ENCODE peak calls at places on chromosomes 4 and X, in five cellular contexts. I, V, H, R and Y are unnamed samples.

GRCh38 chr4:185203380-185204237 is at the start of gene CFAP97:
- DNase-seq in I (peak), V (peak), H (peak), R (peak), Y (no peak)

GRCh38 chrX:45524805-45525204 is 324.1 kb upstream of the DIPK2B start:
- DNase-seq in I (no peak), V (no peak), H (no peak), R (no peak), Y (no peak)

GRCh38 chr4:730511-730910 is 24.9 kb downstream of the PCGF3 start:
- DNase-seq in I (no peak), V (no peak), H (no peak), R (no peak), Y (no peak)

GRCh38 chr4:97457253-97457652 is 686.0 kb downstream of the STPG2 start:
- DNase-seq in I (no peak), V (no peak), H (no peak), R (no peak), Y (no peak)

GRCh38 chr4:183098080-183098722 is 856 bp upstream of the WWC2 start:
- DNase-seq in I (peak), V (peak), H (peak), R (no peak), Y (peak)

GRCh38 chr4:37895271-37895670 is 4.4 kb downstream of the TBC1D1 start:
- DNase-seq in I (no peak), V (no peak), H (no peak), R (no peak), Y (no peak)

GRCh38 chrX:75887833-75888232 is 102.8 kb upstream of the MAGEE2 start:
- DNase-seq in I (no peak), V (no peak), H (no peak), R (no peak), Y (no peak)

GRCh38 chr4:6326312-6327060 is 56.8 kb downstream of the WFS1 start:
- DNase-seq in I (no peak), V (no peak), H (no peak), R (no peak), Y (no peak)

GRCh38 chr4:6308890-6309643 is 39.4 kb downstream of the WFS1 start:
- DNase-seq in I (no peak), V (no peak), H (no peak), R (no peak), Y (no peak)

GRCh38 chr4:47703008-47703407 is 134.9 kb downstream of the CORIN start:
- DNase-seq in I (no peak), V (no peak), H (no peak), R (no peak), Y (no peak)

GRCh38 chr4:139668036-139668435 is 2.4 kb downstream of the MGST2 start:
- DNase-seq in I (no peak), V (no peak), H (no peak), R (no peak), Y (no peak)

GRCh38 chrX:129783176-129783776 is 3.5 kb downstream of the SASH3 start:
- DNase-seq in I (no peak), V (no peak), H (peak), R (no peak), Y (no peak)

GRCh38 chr4:139922625-139923024 is 231.4 kb downstream of the MAML3 start:
- DNase-seq in I (peak), V (no peak), H (no peak), R (no peak), Y (peak)

GRCh38 chr4:20684852-20685763 is 15.2 kb upstream of the PACRGL start:
- DNase-seq in I (no peak), V (no peak), H (no peak), R (no peak), Y (no peak)

GRCh38 chr4:7655549-7656243 is 221.0 kb upstream of the PSAPL1 start:
- DNase-seq in I (no peak), V (no peak), H (no peak), R (no peak), Y (no peak)

GRCh38 chr4:72896515-72896914 is 173.0 kb downstream of the COX18 start:
- DNase-seq in I (no peak), V (no peak), H (no peak), R (no peak), Y (no peak)

GRCh38 chrX:42392846-42393245 is 385.1 kb downstream of the PPP1R2C start:
- DNase-seq in I (no peak), V (no peak), H (no peak), R (no peak), Y (no peak)

GRCh38 chr4:26885912-26886274 is 25.3 kb downstream of the STIM2 start:
- DNase-seq in I (no peak), V (no peak), H (no peak), R (no peak), Y (no peak)

GRCh38 chr4:7421356-7422097 is 13.2 kb downstream of the PSAPL1 start:
- DNase-seq in I (no peak), V (peak), H (peak), R (no peak), Y (no peak)

GRCh38 chrX:17769701-17770269 is 32.5 kb downstream of the SCML1 start:
- DNase-seq in I (no peak), V (no peak), H (no peak), R (no peak), Y (no peak)

GRCh38 chr4:77220841-77221613 is 64.0 kb downstream of the CCNG2 start:
- DNase-seq in I (peak), V (peak), H (no peak), R (no peak), Y (no peak)

GRCh38 chrX:12137982-12138365 is 299 bp upstream of the FRMPD4 start:
- DNase-seq in I (no peak), V (no peak), H (no peak), R (no peak), Y (no peak)

GRCh38 chr4:12399781-12400180 is 971.1 kb upstream of the HS3ST1 start:
- DNase-seq in I (no peak), V (no peak), H (no peak), R (no peak), Y (no peak)

GRCh38 chrX:152915541-152916241 is 17.8 kb downstream of the ZNF185 start:
- DNase-seq in I (no peak), V (no peak), H (no peak), R (peak), Y (peak)

GRCh38 chr4:152536545-152537182 is 772 bp upstream of the FBXW7 start:
- DNase-seq in I (peak), V (no peak), H (no peak), R (peak), Y (no peak)

GRCh38 chr4:30912098-30912719 is 192.0 kb downstream of the PCDH7 start:
- DNase-seq in I (no peak), V (no peak), H (no peak), R (no peak), Y (no peak)

GRCh38 chr4:76897522-76898384 is at the start of gene SOWAHB:
- DNase-seq in I (no peak), V (no peak), H (no peak), R (peak), Y (no peak)

GRCh38 chr4:70280567-70280966 is 38.2 kb downstream of the CSN3 start:
- DNase-seq in I (no peak), V (no peak), H (no peak), R (no peak), Y (no peak)

GRCh38 chr4:71379126-71379525 is 40.3 kb downstream of the SLC4A4 start:
- DNase-seq in I (no peak), V (no peak), H (no peak), R (no peak), Y (no peak)

GRCh38 chr4:1399508-1400190 is 6.6 kb downstream of the NKX1-1 start:
- DNase-seq in I (no peak), V (peak), H (peak), R (no peak), Y (no peak)

GRCh38 chr4:3706565-3707422 is 59.4 kb upstream of the ADRA2C start:
- DNase-seq in I (no peak), V (no peak), H (no peak), R (no peak), Y (no peak)

GRCh38 chrX:2965965-2966364 is 36.8 kb upstream of the ARSD start:
- DNase-seq in I (no peak), V (no peak), H (no peak), R (no peak), Y (no peak)

GRCh38 chr4:143188325-143189088 is 3.8 kb downstream of the USP38 start:
- DNase-seq in I (no peak), V (no peak), H (no peak), R (no peak), Y (no peak)

GRCh38 chrX:46665232-46666162 is 91.9 kb downstream of the CHST7 start:
- DNase-seq in I (no peak), V (no peak), H (no peak), R (no peak), Y (no peak)

GRCh38 chrX:65017464-65017863 is 41.2 kb upstream of the ZC4H2 start:
- DNase-seq in I (no peak), V (no peak), H (no peak), R (no peak), Y (no peak)

GRCh38 chr4:55372259-55372658 is 23.5 kb upstream of the TMEM165 start:
- DNase-seq in I (no peak), V (no peak), H (no peak), R (no peak), Y (no peak)

GRCh38 chr4:165079476-165079875 is 25.8 kb downstream of the TRIM75 start:
- DNase-seq in I (peak), V (no peak), H (no peak), R (no peak), Y (no peak)

GRCh38 chr4:151296227-151296626 is 19.3 kb downstream of the PRSS48 start:
- DNase-seq in I (no peak), V (no peak), H (no peak), R (no peak), Y (no peak)

GRCh38 chr4:151292038-151292437 is 15.1 kb downstream of the PRSS48 start:
- DNase-seq in I (no peak), V (no peak), H (no peak), R (no peak), Y (no peak)

GRCh38 chr4:151294833-151295496 is 18.0 kb downstream of the PRSS48 start:
- DNase-seq in I (no peak), V (no peak), H (no peak), R (no peak), Y (no peak)

GRCh38 chr4:151287409-151287808 is 10.4 kb downstream of the PRSS48 start:
- DNase-seq in I (no peak), V (no peak), H (no peak), R (no peak), Y (no peak)

DNA sequence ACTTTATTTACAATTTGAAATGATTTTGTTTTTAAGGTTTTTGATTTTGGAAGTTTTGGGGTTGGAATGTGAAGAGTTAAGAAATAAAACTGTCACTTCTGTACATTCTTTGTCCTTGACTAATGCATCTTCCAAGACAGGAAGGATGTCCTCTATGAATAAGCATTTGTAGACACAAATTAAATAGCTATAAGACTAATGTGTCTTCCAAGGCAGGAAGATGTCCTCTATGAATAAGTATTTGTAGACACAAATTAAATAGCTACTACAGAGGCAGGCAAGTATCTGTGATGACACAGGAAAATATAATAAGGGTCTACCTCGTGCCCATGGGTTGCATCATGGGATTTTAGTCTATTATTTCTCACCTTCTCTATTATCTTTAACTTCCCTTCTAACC is 14.5 kb downstream of the PRSS48 start:
- DNase-seq in I (no peak), V (no peak), H (no peak), R (no peak), Y (no peak)
- TF ChIP-seq POLR2A in I (no peak), V (no peak), H (no peak), R (no peak), Y (no peak)

DNA sequence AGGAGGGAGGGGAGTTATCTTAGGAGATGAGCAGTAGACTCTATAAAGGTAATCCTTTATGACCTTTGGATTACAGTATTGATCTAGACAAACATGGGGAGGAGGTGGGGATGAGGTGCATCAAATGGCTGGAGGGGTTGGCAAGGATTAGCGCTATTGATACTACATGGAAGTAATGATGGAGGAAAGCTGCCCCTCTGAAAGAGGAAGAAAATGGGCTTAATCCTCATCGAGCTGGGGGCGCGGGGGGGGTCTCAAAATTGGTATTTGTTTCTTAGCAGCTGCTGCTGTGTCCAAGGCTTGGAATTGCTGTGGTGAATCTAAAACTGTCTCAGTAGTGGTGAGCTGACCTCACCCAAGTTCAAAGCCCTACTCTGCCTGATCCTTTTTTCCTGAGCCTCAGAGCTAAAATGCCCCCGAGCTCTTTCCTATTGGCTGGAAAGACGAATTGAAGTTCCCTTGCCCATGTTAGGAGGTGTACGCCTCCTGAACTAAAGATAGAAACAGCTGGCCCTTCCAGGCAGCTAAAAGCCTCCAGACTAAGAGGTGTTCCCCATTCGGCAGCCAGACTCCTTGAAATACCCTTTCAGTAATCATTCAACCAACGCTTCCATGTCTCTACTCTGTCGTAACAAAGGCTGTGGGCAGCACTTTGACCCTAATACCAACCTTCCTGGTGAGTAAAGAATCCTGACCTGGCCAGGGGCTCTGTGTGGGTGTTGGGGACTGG is at the start of gene ITGB1BP2:
- DNase-seq in I (peak), V (peak), H (peak), R (no peak), Y (no peak)
- TF ChIP-seq POLR2A in I (peak), V (no peak), H (peak), R (no peak), Y (no peak)

GRCh38 chrX:40012800-40013682 is 84.7 kb downstream of the BCOR start:
- DNase-seq in I (peak), V (peak), H (peak), R (no peak), Y (peak)
- TF ChIP-seq POLR2A in I (no peak), V (no peak), H (no peak), R (no peak), Y (no peak)

DNA sequence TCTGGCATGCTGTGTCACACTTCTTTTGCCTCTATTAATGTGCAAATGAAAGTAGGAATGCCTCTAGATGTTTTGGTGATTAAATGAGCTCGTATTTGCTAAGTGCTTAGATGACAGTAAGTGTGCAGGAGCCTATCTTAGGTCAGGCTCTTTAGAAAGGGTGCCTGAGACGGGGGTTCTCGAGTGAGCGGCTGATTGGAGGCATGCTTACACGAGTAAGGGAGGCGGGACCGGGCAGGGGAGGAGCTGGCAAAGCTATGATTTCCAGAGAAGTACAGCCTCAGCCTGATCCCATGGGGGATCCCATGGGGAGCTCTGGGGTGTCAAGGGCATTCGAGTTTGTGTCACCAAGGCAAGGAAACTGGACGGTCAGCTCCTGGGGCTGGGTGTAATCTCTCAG is 44.8 kb downstream of the CLDN34 start:
- DNase-seq in I (no peak), V (peak), H (peak), R (no peak), Y (no peak)
- TF ChIP-seq POLR2A in I (no peak), V (no peak), H (no peak), R (no peak), Y (no peak)

GRCh38 chrX:154466907-154467306 is 8.8 kb downstream of the PLXNA3 start:
- DNase-seq in I (no peak), V (no peak), H (no peak), R (no peak), Y (no peak)

GRCh38 chrX:154463611-154464220 is 5.6 kb downstream of the PLXNA3 start:
- DNase-seq in I (no peak), V (no peak), H (no peak), R (no peak), Y (no peak)

GRCh38 chrX:154466036-154466435 is 8.0 kb downstream of the PLXNA3 start:
- DNase-seq in I (no peak), V (no peak), H (no peak), R (no peak), Y (no peak)

GRCh38 chrX:154464806-154465365 is 6.8 kb downstream of the PLXNA3 start:
- DNase-seq in I (no peak), V (no peak), H (no peak), R (no peak), Y (no peak)

DNA sequence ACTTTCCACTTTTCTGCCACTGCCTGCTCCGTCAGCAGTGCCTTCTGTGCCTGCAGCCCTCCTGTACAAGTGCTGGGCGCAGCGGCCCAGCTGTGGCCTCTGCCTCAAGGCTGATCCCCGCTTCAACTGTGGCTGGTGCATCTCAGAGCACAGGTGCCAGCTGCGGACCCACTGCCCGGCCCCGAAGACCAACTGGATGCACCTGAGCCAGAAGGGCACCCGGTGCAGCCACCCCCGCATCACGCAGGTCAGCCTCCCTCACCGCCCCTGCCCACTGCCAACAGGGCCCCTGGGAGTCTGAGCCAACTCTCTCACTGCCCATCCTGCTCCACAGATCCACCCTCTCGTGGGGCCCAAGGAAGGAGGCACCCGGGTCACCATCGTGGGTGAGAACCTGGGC is 7.5 kb downstream of the PLXNA3 start:
- DNase-seq in I (no peak), V (no peak), H (no peak), R (no peak), Y (no peak)
- TF ChIP-seq POLR2A in I (no peak), V (no peak), H (no peak), R (no peak), Y (no peak)

GRCh38 chrX:104156630-104157529 is at the start of gene SLC25A53:
- DNase-seq in I (peak), V (peak), H (peak), R (peak), Y (peak)
- TF ChIP-seq POLR2A in I (no peak), V (no peak), H (peak), R (no peak), Y (no peak)